ENCODE peak calls at places on chromosomes 3 and 15, in four cellular contexts. H is lower lobe of right lung, Q is body of pancreas, V is left lung. G is an unnamed sample.

GRCh38 chr3:179476215-179476614 is 24.9 kb upstream of the GNB4 start:
- DNase-seq in H (no peak), Q (no peak), V (no peak), G (no peak)

GRCh38 chr15:33107950-33108349 is 86.6 kb downstream of the FMN1 start:
- DNase-seq in Q (no peak), V (no peak), H (no peak), G (no peak)

GRCh38 chr3:52529376-52530333 is 4.0 kb downstream of the NT5DC2 start:
- DNase-seq in Q (no peak), V (peak; percentile 29), H (no peak), G (no peak)

GRCh38 chr15:74793135-74794028 is 11.5 kb downstream of the CSK start:
- DNase-seq in H (no peak), V (no peak), Q (no peak), G (peak; percentile 71)

GRCh38 chr3:8891774-8892173 is 71.5 kb downstream of the RAD18 start:
- DNase-seq in Q (no peak), H (no peak), V (no peak), G (no peak)

GRCh38 chr15:80785811-80786354 is 6.7 kb downstream of the CEMIP start:
- DNase-seq in Q (no peak), H (no peak), V (no peak), G (no peak)

GRCh38 chr3:79392479-79392878 is 375.3 kb downstream of the ROBO1 start:
- DNase-seq in H (no peak), V (no peak), Q (no peak), G (no peak)

GRCh38 chr15:63088532-63089245 is 33.0 kb upstream of the LACTB start:
- DNase-seq in H (no peak), Q (no peak), V (no peak), G (no peak)

GRCh38 chr3:150147776-150148175 is 177.1 kb upstream of the PFN2 start:
- DNase-seq in V (no peak), H (no peak), Q (no peak), G (no peak)

GRCh38 chr3:15313461-15313860 is 18.9 kb downstream of the SH3BP5 start:
- DNase-seq in V (peak; percentile 76), Q (no peak), H (peak; percentile 83), G (peak; percentile 53)

GRCh38 chr3:142332390-142332789 is 107.0 kb upstream of the GK5 start:
- DNase-seq in Q (no peak), H (no peak), V (no peak), G (no peak)

GRCh38 chr3:152021951-152022461 is 148.6 kb downstream of the SUCNR1 start:
- DNase-seq in Q (no peak), H (peak; percentile 38), V (peak; percentile 46), G (no peak)

GRCh38 chr15:76035593-76035992 is 23.4 kb upstream of the NRG4 start:
- DNase-seq in V (no peak), Q (no peak), H (no peak), G (no peak)

GRCh38 chr15:53490341-53490740 is 269.1 kb downstream of the WDR72 start:
- DNase-seq in H (no peak), V (no peak), Q (no peak), G (no peak)

GRCh38 chr15:29039466-29040366 is 153.9 kb downstream of the APBA2 start:
- DNase-seq in V (no peak), Q (no peak), H (no peak), G (no peak)

GRCh38 chr3:110384601-110385000 is 687.0 kb upstream of the NECTIN3 start:
- DNase-seq in H (no peak), V (no peak), Q (no peak), G (no peak)

GRCh38 chr15:99614749-99615288 is 49.0 kb downstream of the MEF2A start:
- DNase-seq in H (no peak), V (no peak), Q (no peak), G (no peak)

GRCh38 chr15:101206173-101206572 is 45.7 kb downstream of the CHSY1 start:
- DNase-seq in Q (no peak), V (no peak), H (no peak), G (peak; percentile 64)

GRCh38 chr3:115861166-115861733 is 237.9 kb downstream of the GAP43 start:
- DNase-seq in Q (no peak), H (no peak), V (no peak), G (no peak)

GRCh38 chr3:72095521-72095920 is 310.6 kb upstream of the PROK2 start:
- DNase-seq in Q (no peak), V (no peak), H (no peak), G (no peak)

GRCh38 chr3:36520241-36521006 is 140.1 kb downstream of the STAC start:
- DNase-seq in H (no peak), Q (no peak), V (no peak), G (no peak)
- H3K4me1 ChIP-seq in H (no peaks in the 10 kb centered on the region), Q (no peaks in the 10 kb centered on the region), V (no peaks in the 10 kb centered on the region), G (no peaks in the 10 kb centered on the region)

GRCh38 chr3:45611619-45612018 is 17.1 kb downstream of the LIMD1 start:
- DNase-seq in Q (peak; percentile 49), V (no peak), H (no peak), G (no peak)

GRCh38 chr3:45612138-45612537 is 17.6 kb downstream of the LIMD1 start:
- DNase-seq in V (no peak), H (no peak), Q (no peak), G (no peak)

GRCh38 chr3:45613781-45614180 is 19.2 kb downstream of the LIMD1 start:
- DNase-seq in V (peak; percentile 7), H (no peak), Q (no peak), G (no peak)

GRCh38 chr3:45610129-45610528 is 15.6 kb downstream of the LIMD1 start:
- DNase-seq in Q (no peak), V (no peak), H (no peak), G (no peak)

DNA sequence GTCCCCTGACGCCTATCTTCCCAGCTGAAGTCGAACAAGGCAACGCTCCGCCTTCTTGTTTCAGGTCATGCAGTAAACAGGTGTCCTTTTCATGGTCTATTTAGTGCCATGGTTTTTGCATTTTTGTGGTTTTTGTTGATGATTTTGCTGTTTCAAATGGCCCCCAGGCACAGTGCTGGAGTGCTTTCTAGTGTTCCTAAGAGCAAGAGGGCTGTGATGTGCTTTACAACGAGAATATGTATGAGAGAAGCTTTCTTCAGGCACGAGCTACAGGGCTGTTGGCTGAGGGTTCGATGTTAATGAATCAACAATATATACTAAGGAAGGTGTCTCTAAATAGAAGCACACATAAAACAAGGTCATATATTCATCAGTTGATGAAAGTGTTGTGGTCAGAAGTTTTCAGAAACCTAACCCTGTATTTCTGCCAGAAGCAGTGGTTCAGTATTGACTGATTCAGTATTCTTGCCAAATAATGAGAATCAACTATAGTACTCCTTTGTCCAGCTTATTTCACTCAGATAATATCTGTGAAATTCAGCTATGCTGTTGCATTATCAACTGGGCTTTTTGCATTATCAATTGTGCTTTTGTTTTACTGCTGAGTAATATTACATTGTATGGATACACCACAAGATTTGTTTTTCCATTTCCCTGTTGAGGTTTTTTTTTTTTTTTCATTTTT is 18.5 kb downstream of the LIMD1 start:
- DNase-seq in H (no peak), Q (no peak), V (no peak), G (no peak)
- H3K4me1 ChIP-seq in H (peaks cover 74% of the 10 kb centered on the region), Q (peaks cover 84% of the 10 kb centered on the region), V (peaks cover 61% of the 10 kb centered on the region), G (no peaks in the 10 kb centered on the region)

DNA sequence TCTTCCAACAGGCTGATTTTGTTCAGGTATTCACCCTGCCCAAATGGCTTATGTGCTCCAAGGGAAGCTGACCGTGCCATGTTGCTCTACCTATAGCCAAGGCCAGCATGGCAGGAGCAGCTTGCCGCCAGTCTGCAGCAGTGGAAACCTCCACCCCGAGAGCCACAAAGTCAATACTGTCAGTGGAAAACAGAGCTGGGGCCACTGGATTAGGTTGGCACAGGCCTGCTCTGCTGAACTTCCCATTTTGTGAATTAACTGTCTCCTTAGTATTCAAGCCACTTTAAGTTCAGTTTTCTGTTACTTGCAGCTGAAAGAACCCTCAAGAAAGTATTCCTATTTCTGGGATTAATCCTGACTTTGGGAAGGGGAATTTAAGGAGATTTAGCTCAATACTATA is 63.8 kb upstream of the XCR1 start:
- DNase-seq in V (no peak), Q (no peak), H (no peak), G (no peak)
- H3K4me1 ChIP-seq in V (peaks cover 81% of the 10 kb centered on the region), Q (no peaks in the 10 kb centered on the region), H (peaks cover 27% of the 10 kb centered on the region), G (no peaks in the 10 kb centered on the region)

GRCh38 chr3:76367281-76367680 is 581.9 kb upstream of the ZNF717 start:
- DNase-seq in Q (no peak), V (no peak), H (no peak), G (no peak)
- H3K4me1 ChIP-seq in Q (no peaks in the 10 kb centered on the region), V (no peaks in the 10 kb centered on the region), H (no peaks in the 10 kb centered on the region), G (no peaks in the 10 kb centered on the region)

DNA sequence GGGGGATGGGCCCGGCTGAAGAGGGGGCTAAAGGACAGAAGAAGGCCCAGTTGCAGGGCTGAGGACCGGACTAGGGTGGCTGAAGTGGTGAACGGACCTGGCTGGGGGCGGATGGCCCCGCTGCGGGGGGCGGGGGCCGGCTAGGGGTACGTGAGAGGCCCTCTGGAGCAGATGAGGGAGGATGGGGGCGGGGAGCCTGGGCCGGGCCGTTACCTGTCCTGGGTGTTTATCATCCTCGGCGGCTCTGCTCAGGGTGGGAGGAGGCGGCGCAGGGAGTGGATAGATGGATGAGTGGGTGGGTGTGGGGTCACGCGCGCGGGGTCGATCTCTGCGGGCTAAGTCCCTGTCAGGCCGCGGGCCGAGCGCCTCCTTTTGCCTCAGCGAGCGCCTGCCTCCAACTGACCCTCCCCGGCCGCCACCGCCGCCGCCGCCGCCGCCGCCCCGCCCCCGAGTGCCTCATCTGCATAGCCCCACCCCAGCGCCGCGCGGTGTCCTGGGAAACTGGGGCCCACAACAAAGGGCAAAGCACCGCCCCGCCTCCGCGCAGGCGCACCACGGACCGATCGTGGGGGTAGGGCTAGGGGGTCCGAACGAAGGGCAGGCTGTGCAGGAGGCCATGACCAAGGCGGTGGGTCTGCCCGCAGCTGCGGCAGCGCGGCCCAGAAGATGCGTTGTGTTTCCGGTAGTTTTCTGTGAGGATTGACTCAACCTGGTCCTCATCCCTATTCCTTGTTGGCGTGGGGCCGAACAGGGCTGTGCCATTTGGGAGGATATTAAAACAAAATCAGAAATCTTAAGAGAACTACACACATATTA is 72.4 kb downstream of the RBPMS2 start:
- DNase-seq in H (peak; percentile 98), Q (peak; percentile 97), V (peak; percentile 97), G (peak; percentile 88)
- H3K4me1 ChIP-seq in H (peaks cover 48% of the 10 kb centered on the region), Q (peaks cover 51% of the 10 kb centered on the region), V (peaks cover 46% of the 10 kb centered on the region), G (peaks cover 48% of the 10 kb centered on the region)

GRCh38 chr15:31234815-31235214 is 91.8 kb upstream of the KLF13 start:
- DNase-seq in V (peak; percentile 12), Q (no peak), H (no peak), G (no peak)
- H3K4me1 ChIP-seq in V (peaks cover 35% of the 10 kb centered on the region), Q (peaks cover 19% of the 10 kb centered on the region), H (peaks cover 21% of the 10 kb centered on the region), G (peaks cover 10% of the 10 kb centered on the region)

DNA sequence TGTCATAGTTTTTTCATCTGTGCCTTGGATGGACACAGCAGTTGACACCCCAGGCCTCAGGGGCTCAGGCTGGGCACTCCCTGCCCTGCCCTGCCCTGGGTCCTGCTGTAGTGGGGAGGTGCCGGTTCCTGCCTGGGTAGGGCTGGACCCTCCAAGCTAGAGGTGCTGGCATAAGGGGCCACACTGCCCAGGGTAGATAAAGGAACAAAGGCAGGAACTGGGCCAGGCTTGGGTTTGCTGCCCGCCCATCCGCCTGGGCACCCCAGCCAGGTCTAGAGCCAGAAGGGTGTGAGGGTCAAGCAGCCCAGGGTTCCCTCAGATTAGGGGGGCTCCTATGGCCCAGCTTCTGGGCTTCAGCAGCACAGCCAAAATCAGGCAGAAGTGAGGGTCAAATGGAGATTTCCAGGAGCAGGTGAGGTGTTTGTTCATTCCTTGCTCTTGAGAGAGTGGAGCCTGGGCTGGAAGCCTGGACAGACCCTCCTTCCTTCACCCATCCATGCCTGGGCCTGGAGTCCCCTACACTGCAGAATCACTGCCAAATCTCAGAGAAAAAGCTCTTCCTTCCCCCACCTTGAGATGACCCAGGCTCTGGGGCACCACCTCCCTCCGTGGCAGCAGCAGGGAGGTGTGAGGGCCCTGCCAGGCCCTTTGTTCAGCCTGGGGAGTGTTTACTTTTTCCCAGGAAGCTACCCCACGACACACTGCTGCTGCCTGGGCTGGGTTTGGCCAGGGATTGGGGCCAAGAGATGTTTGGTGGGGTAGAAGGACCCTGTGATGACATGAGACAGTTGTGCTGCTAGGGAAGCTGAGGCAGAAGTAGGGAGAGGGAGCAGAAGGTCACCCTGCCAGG is 7.1 kb downstream of the SEMA3F start:
- DNase-seq in H (no peak), V (no peak), Q (no peak), G (no peak)
- H3K4me1 ChIP-seq in H (peaks cover 95% of the 10 kb centered on the region), V (peaks cover 83% of the 10 kb centered on the region), Q (peaks cover 4% of the 10 kb centered on the region), G (no peaks in the 10 kb centered on the region)

G was measured in CD8-positive, alpha-beta memory T cell.